ENCODE peak calls at places on chromosomes 2 and 18, in eight cellular contexts. J, E, B, N, L, Z, S and A are unnamed samples.

GRCh38 chr2:143475131-143475784 is 346.0 kb downstream of the ARHGAP15 start:
- DNase-seq in J (no peak), E (no peak), B (no peak), N (no peak), L (peak), Z (peak), S (no peak), A (no peak)

GRCh38 chr2:86046985-86047384 is 58.7 kb downstream of the POLR1A start:
- DNase-seq in J (no peak), E (no peak), B (no peak), N (no peak), L (no peak), Z (no peak), S (no peak), A (no peak)

GRCh38 chr2:1297376-1298159 is 115.7 kb upstream of the TPO start:
- DNase-seq in J (no peak), E (no peak), B (no peak), N (peak), L (no peak), Z (no peak), S (no peak), A (no peak)

GRCh38 chr2:64865073-64865830 is 123.9 kb upstream of the SLC1A4 start:
- DNase-seq in J (peak), E (no peak), B (peak), N (peak), L (peak), Z (peak), S (peak), A (peak)

GRCh38 chr2:123165616-123166015 is 859.5 kb upstream of the CNTNAP5 start:
- DNase-seq in J (no peak), E (no peak), B (no peak), N (no peak), L (no peak), Z (no peak), S (no peak), A (no peak)

GRCh38 chr2:135815269-135815668 is 21.7 kb downstream of the LCT start:
- DNase-seq in J (no peak), E (no peak), B (no peak), N (no peak), L (no peak), Z (no peak), S (no peak), A (no peak)

GRCh38 chr2:151484100-151484499 is 74.4 kb downstream of the RIF1 start:
- DNase-seq in J (no peak), E (no peak), B (no peak), N (no peak), L (no peak), Z (no peak), S (no peak), A (no peak)

GRCh38 chr2:104163611-104164157 is 690.2 kb upstream of the POU3F3 start:
- DNase-seq in J (no peak), E (no peak), B (no peak), N (no peak), L (no peak), Z (no peak), S (no peak), A (no peak)

GRCh38 chr2:35246702-35247101 is 1108.9 kb upstream of the CRIM1 start:
- DNase-seq in J (no peak), E (no peak), B (no peak), N (no peak), L (no peak), Z (no peak), S (no peak), A (no peak)

GRCh38 chr18:45588831-45589558 is 26.3 kb upstream of the SLC14A2 start:
- DNase-seq in J (no peak), E (no peak), B (no peak), N (no peak), L (peak), Z (no peak), S (peak), A (peak)

GRCh38 chr2:237488295-237488694 is 1.2 kb downstream of the MLPH start:
- DNase-seq in J (no peak), E (no peak), B (no peak), N (no peak), L (no peak), Z (no peak), S (no peak), A (peak)

GRCh38 chr2:240301256-240301795 is 134.1 kb upstream of the GPC1 start:
- DNase-seq in J (no peak), E (no peak), B (no peak), N (peak), L (no peak), Z (no peak), S (no peak), A (no peak)

GRCh38 chr2:236001166-236001828 is 166.9 kb downstream of the GBX2 start:
- DNase-seq in J (no peak), E (no peak), B (no peak), N (no peak), L (no peak), Z (no peak), S (no peak), A (no peak)

GRCh38 chr2:164737612-164738081 is 104.0 kb downstream of the COBLL1 start:
- DNase-seq in J (peak), E (peak), B (peak), N (peak), L (peak), Z (peak), S (peak), A (peak)

GRCh38 chr2:80304522-80304878 is at the start of gene LRRTM1:
- DNase-seq in J (no peak), E (no peak), B (no peak), N (no peak), L (peak), Z (peak), S (no peak), A (no peak)

GRCh38 chr2:133092571-133092970 is 422.6 kb upstream of the LYPD1 start:
- DNase-seq in J (no peak), E (no peak), B (no peak), N (no peak), L (no peak), Z (no peak), S (no peak), A (no peak)

GRCh38 chr2:44942304-44943030 is 965 bp downstream of the SIX3 start:
- DNase-seq in J (no peak), E (no peak), B (no peak), N (no peak), L (no peak), Z (no peak), S (no peak), A (no peak)

GRCh38 chr2:119760876-119761275 is 1.2 kb downstream of the PTPN4 start:
- DNase-seq in J (no peak), E (no peak), B (no peak), N (no peak), L (peak), Z (no peak), S (peak), A (no peak)

GRCh38 chr2:150095361-150095760 is 392.1 kb downstream of the RND3 start:
- DNase-seq in J (no peak), E (no peak), B (no peak), N (no peak), L (no peak), Z (no peak), S (no peak), A (no peak)

GRCh38 chr2:150097402-150097801 is 390.1 kb downstream of the RND3 start:
- DNase-seq in J (no peak), E (no peak), B (no peak), N (no peak), L (no peak), Z (no peak), S (no peak), A (no peak)

GRCh38 chr2:150100311-150100710 is 387.2 kb downstream of the RND3 start:
- DNase-seq in J (no peak), E (no peak), B (no peak), N (no peak), L (no peak), Z (no peak), S (no peak), A (no peak)

GRCh38 chr2:150099805-150100204 is 387.7 kb downstream of the RND3 start:
- DNase-seq in J (no peak), E (no peak), B (no peak), N (no peak), L (no peak), Z (no peak), S (no peak), A (no peak)

GRCh38 chr2:150097891-150098595 is 389.4 kb downstream of the RND3 start:
- DNase-seq in J (no peak), E (no peak), B (no peak), N (no peak), L (peak), Z (no peak), S (no peak), A (no peak)
- TF ChIP-seq CTCF in J (peak), E (peak), B (no peak), N (no peak), L (peak), Z (peak), S (no peak), A (peak)

GRCh38 chr2:78051480-78051879 is 529.3 kb upstream of the LRRTM4 start:
- DNase-seq in J (no peak), E (no peak), B (no peak), N (no peak), L (no peak), Z (no peak), S (no peak), A (no peak)
- H3K4me3 ChIP-seq in J (no peak), E (no peak), B (no peak), N (no peak), L (no peak), Z (no peak), S (no peak), A (no peak)

DNA sequence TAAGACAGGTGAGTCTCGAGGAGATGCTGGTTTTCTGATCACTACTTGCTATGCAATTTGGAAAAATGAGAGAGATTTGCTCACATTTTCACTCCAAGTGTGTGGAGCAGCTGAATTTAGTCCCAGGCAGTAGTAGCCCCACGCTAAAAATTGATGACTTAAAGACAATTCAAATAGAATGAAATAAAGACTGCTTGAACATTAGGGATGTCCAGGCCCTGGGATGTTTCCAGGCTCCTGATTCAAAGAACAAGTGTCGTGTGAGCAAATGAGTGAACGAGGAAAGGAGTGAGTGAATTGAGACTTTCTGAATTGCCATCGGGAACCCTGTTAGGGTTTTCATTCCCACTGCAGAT is 37.3 kb upstream of the MRPL19 start:
- DNase-seq in J (no peak), E (no peak), B (no peak), N (no peak), L (no peak), Z (no peak), S (no peak), A (no peak)
- TF ChIP-seq CTCF in J (no peak), E (no peak), B (no peak), N (no peak), L (no peak), Z (peak), S (peak), A (no peak)

DNA sequence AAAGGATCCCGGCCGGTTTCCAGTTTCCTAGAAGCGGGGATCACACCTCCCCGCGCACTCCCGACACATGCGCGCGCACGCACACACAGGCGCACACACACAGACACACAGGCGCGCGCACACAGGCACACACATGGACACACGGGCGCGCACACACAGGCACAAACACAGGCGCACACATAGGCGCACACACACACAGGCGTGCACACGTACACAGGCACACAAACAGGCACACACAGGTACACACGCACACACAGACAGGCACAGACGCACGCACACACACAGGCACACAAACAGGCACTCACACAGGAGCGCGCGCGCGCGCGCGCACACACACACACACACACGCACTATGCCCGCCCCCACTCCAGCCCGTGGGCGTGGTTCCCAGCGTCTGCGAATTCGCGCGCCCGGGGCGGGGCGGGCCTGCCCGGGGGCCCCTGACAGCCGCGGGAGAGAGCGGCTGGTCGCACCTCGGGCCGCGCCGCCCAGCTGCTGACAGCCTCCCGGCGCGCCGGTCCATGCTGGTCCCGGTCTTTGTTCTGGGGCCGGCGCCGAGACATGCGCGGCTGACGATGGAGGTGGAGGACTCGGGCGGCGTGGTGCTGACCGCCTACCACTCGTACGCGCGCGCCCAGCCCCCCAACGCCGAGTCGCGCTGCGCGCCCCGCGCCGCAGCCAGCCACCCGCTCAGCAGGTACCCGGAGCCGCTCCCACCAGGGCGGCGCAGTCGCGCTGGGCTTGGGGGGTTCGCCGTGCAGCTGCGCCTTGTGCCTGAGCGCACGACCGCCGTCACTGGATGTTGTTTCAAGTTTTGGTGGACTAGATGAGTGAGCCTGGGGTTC is at the start of gene ARHGAP28:
- DNase-seq in J (peak), E (no peak), B (peak), N (peak), L (peak), Z (peak), S (peak), A (peak)
- H3K4me3 ChIP-seq in J (peak), E (peak), B (peak), N (peak), L (peak), Z (peak), S (peak), A (peak)

GRCh38 chr2:174180165-174180724 is 68.1 kb downstream of the OLA1 start:
- DNase-seq in J (no peak), E (no peak), B (no peak), N (no peak), L (peak), Z (no peak), S (no peak), A (no peak)
- TF ChIP-seq CTCF in J (no peak), E (no peak), B (no peak), N (no peak), L (peak), Z (no peak), S (no peak), A (no peak)

DNA sequence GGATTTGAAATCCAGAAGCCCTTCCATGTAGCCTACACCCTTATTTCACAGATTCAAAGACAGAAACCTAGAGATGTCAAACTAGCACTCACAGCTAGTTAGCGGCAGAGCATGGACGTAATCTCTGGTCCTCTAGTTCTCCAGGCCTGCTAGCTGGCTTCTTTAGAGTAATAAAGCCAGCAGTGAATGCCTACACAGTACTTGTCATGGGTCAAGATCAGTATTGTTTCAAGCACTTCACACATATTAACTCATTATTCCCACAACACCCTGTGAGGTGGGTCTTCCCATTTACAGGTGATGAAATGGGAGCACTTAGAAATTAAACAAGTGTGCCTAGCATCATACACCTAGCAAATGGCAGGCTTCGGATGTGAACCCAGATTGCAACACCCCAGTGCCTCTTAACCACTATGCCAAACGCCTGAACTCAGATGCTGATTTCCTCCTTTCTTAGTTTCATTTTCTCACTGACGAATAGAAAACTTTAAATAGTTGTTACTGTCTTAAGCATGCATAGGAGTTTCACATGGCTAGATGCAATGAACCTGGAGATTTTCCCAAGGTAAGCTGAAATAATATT is 14.5 kb upstream of the ZBTB14 start:
- DNase-seq in J (no peak), E (no peak), B (no peak), N (no peak), L (no peak), Z (no peak), S (no peak), A (no peak)
- H3K4me3 ChIP-seq in J (peak), E (no peak), B (no peak), N (no peak), L (no peak), Z (peak), S (no peak), A (no peak)

GRCh38 chr18:59059140-59059539 is 80.5 kb upstream of the SEC11C start:
- DNase-seq in J (no peak), E (no peak), B (no peak), N (no peak), L (no peak), Z (no peak), S (no peak), A (no peak)
- TF ChIP-seq CTCF in J (no peak), E (no peak), B (no peak), N (no peak), L (no peak), Z (no peak), S (no peak), A (no peak)

GRCh38 chr2:111044066-111044465 is 76.6 kb upstream of the BCL2L11 start:
- DNase-seq in J (no peak), E (no peak), B (no peak), N (no peak), L (no peak), Z (no peak), S (no peak), A (no peak)
- H3K4me3 ChIP-seq in J (no peak), E (no peak), B (no peak), N (no peak), L (no peak), Z (no peak), S (no peak), A (no peak)

GRCh38 chr2:55416826-55417568 is 2.7 kb downstream of the CCDC88A start:
- DNase-seq in J (no peak), E (no peak), B (no peak), N (no peak), L (no peak), Z (no peak), S (no peak), A (no peak)
- TF ChIP-seq CTCF in J (no peak), E (no peak), B (no peak), N (no peak), L (no peak), Z (no peak), S (no peak), A (no peak)